ENCODE peak calls at places on chromosomes 16 and 17, in eight cellular contexts. V, J, Z, X, R, I, O and F are unnamed samples.

GRCh38 chr16:13875614-13876284 is 44.2 kb upstream of the ERCC4 start:
- DNase-seq in O (no peak), V (no peak), I (no peak), R (no peak), X (no peak), J (no peak), Z (no peak), F (no peak)

GRCh38 chr16:67883872-67884261 is 818 bp upstream of the NRN1L start:
- DNase-seq in X (peak; percentile 64), R (peak; percentile 68), I (no peak), J (peak; percentile 61), Z (peak; percentile 70), V (peak; percentile 77), O (peak; percentile 47), F (no peak)

GRCh38 chr17:79549111-79549915 is 61.5 kb downstream of the RBFOX3 start:
- DNase-seq in V (no peak), I (no peak), X (no peak), R (no peak), J (no peak), O (no peak), Z (no peak), F (no peak)

GRCh38 chr17:7843536-7844291 is 9.7 kb downstream of the KDM6B start:
- DNase-seq in X (peak; percentile 94), O (peak; percentile 92), R (peak; percentile 96), I (peak; percentile 87), Z (peak; percentile 84), V (peak; percentile 85), J (peak; percentile 72), F (peak; percentile 68)

GRCh38 chr16:81544261-81544660 is 99.7 kb downstream of the CMIP start:
- DNase-seq in O (no peak), J (peak; percentile 18), I (no peak), Z (no peak), X (peak; percentile 64), V (no peak), R (no peak), F (no peak)

GRCh38 chr17:20281860-20282259 is 185.5 kb downstream of the LGALS9B start:
- DNase-seq in I (no peak), Z (no peak), X (peak; percentile 37), V (no peak), J (peak; percentile 10), R (no peak), O (no peak), F (no peak)

GRCh38 chr17:70929226-70929625 is 759.9 kb downstream of the KCNJ2 start:
- DNase-seq in R (no peak), J (no peak), I (no peak), X (peak; percentile 56), V (no peak), O (no peak), Z (no peak), F (peak; percentile 62)

GRCh38 chr16:14658063-14658462 is 25.3 kb downstream of the BFAR start:
- DNase-seq in X (peak; percentile 47), Z (no peak), I (peak; percentile 2), J (no peak), V (peak; percentile 71), O (no peak), R (peak; percentile 69), F (no peak)

GRCh38 chr17:79366988-79367571 is 243.8 kb downstream of the RBFOX3 start:
- DNase-seq in X (no peak), I (no peak), J (no peak), O (no peak), R (no peak), Z (no peak), V (no peak), F (no peak)

GRCh38 chr17:29608986-29609385 is 13.7 kb downstream of the CORO6 start:
- DNase-seq in O (no peak), R (no peak), J (no peak), Z (no peak), X (no peak), I (no peak), V (no peak), F (no peak)

GRCh38 chr17:75433223-75433622 is 23.2 kb upstream of the TMEM94 start:
- DNase-seq in I (no peak), R (no peak), O (no peak), X (no peak), V (peak; percentile 50), J (no peak), Z (no peak), F (no peak)

GRCh38 chr17:32529604-32530003 is 42.8 kb downstream of the CDK5R1 start:
- DNase-seq in X (peak; percentile 65), R (no peak), J (no peak), I (peak; percentile 31), V (no peak), Z (no peak), O (peak; percentile 26), F (no peak)

GRCh38 chr16:83979456-83979855 is 11.4 kb downstream of the NECAB2 start:
- DNase-seq in R (no peak), Z (no peak), X (no peak), I (no peak), V (no peak), O (no peak), J (no peak), F (no peak)

GRCh38 chr17:75155191-75155601 is 884 bp upstream of the JPT1 start:
- DNase-seq in R (no peak), J (no peak), Z (no peak), O (no peak), X (no peak), I (no peak), V (no peak), F (no peak)

GRCh38 chr16:87583453-87584131 is 18.7 kb upstream of the JPH3 start:
- DNase-seq in X (peak; percentile 74), R (no peak), J (no peak), V (no peak), O (peak; percentile 67), I (peak; percentile 85), Z (no peak), F (peak; percentile 43)

GRCh38 chr16:9012848-9013507 is 49.3 kb upstream of the USP7 start:
- DNase-seq in R (no peak), X (no peak), O (no peak), V (peak; percentile 15), Z (no peak), I (no peak), J (no peak), F (no peak)
- TF ChIP-seq CTCF in R (no peak), X (peak; percentile 41), O (peak; percentile 8), V (no peak), Z (no peak), I (peak; percentile 54), J (no peak), F (no peak)

GRCh38 chr16:1180772-1181714 is 28.1 kb downstream of the CACNA1H start:
- DNase-seq in O (no peak), V (no peak), I (no peak), J (no peak), R (no peak), X (peak; percentile 8), Z (no peak), F (no peak)
- H3K4me3 ChIP-seq in O (no peak overlapping the region), V (no peak overlapping the region), I (no peak overlapping the region), J (no peak overlapping the region), R (no peak overlapping the region), X (no peak overlapping the region), Z (no peak overlapping the region), F (no peak overlapping the region)

DNA sequence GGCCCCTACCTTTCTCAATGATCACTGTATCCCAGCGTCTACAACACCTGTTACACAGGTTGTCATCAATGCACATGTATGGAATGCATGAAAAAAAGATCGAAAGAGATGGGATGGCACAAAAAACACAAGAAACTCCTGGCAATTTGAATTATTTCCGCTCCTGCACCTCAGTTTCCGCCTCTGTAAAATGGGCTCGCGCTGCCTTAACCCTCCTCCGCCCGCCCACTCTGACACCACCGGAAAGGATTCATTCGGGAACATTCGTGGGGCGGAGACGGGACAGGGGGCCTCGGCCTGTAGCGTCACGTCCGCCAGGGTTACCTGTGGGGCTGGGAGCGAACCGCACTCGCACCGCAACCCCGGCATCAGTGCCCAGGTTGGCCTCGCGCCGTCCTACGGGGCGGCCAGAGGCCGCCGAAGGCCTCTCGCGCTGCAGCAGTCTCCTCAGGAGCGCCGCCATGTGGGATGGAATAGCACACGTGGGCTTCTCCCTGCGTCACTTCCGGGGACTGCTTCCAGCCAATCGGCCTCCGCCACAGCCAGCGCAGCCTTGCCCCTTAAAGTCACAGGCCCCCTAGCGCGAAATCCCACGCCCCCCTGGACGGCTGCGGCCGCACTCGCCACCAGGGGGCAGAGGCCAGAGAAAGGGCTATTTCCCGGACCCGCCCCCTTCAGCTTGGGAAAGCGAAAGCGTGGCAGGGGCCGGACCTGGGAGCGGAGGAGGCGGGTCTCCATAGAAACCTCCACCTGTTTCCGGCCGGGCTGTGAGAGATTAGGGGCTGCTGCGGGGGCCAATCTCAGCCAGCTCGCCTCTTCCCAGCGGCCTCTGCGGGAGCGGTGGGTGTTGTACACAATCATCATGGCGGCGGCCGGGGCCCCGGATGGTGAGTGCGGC is at the start of the genes EARS2 and UBFD1:
- DNase-seq in R (peak; percentile 99), O (peak; percentile 99), V (peak; percentile 96), X (peak; percentile 99), I (peak; percentile 99), J (peak; percentile 96), Z (peak; percentile 99), F (peak; percentile 98)
- TF ChIP-seq CTCF in R (peak; percentile 87), O (peak; percentile 84), V (peak; percentile 98), X (peak; percentile 73), I (peak; percentile 88), J (peak; percentile 96), Z (peak; percentile 97), F (peak; percentile 71)

GRCh38 chr17:61496174-61496956 is 44.1 kb downstream of the TBX4 start:
- DNase-seq in V (no peak), X (no peak), R (no peak), I (no peak), O (no peak), J (no peak), Z (no peak), F (no peak)

GRCh38 chr17:61498595-61498994 is 46.4 kb downstream of the TBX4 start:
- DNase-seq in I (no peak), V (no peak), R (no peak), X (no peak), Z (no peak), O (no peak), J (no peak), F (no peak)

GRCh38 chr17:61495161-61495857 is 43.1 kb downstream of the TBX4 start:
- DNase-seq in V (peak; percentile 27), X (peak; percentile 22), I (no peak), J (no peak), O (no peak), R (peak; percentile 27), Z (no peak), F (peak; percentile 70)

GRCh38 chr17:61498042-61498441 is 45.8 kb downstream of the TBX4 start:
- DNase-seq in O (no peak), R (no peak), V (no peak), J (no peak), Z (no peak), X (no peak), I (no peak), F (no peak)

DNA sequence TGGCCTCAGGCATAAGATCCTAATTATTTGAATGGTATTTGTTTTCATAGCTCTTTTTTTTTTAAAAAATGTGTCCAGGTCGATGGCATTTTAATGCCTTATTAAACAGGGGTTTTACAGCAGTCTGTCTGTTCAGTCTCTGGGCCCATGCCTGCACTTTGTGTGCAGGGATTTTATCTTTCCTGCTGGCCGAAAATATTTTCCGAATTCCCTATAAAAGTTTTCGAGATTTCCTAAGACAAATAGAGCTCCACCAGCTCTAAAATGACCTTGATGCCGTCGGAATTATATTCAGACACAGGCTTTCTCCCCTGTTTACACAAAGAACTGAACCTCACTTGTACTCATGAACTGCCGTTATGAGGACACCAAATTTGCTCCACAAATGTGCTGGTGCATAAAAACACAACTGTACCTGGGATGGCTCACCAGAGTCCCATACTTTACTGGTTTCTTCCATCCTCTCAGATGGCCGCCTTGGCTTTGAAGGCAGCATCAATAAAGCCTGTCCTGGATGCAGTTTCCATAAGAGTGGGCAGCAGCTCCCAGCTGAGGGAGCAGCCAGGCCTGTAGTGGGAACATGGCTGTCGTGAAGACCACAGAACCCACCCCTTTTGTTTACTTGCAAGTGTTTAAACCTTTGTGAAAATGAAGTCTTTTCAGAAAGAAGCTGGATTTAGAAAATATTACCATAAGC is 44.9 kb downstream of the TBX4 start:
- DNase-seq in X (no peak), Z (no peak), V (no peak), I (no peak), O (peak; percentile 32), J (no peak), R (no peak), F (no peak)
- H3K4me3 ChIP-seq in X (no peak overlapping the region), Z (no peak overlapping the region), V (no peak overlapping the region), I (no peak overlapping the region), O (no peak overlapping the region), J (no peak overlapping the region), R (no peak overlapping the region), F (no peak overlapping the region)